ENCODE peak calls at places on chromosomes 7 and 10, in five cellular contexts. One of them, this sample, is unnamed.

GRCh38 chr7:151248191-151249033 is at the start of gene SMARCD3:
- DNase-seq in NCI-H345: peak
- DNase-seq in kidney tubule cell: peak
- DNase-seq in activated T-cell treated with anti-CD3 and anti-CD28 coated beads for 24 hours: no peak
- DNase-seq in B cell: peak
- DNase-seq in this sample: no peak

GRCh38 chr7:24354456-24354855 is 70.5 kb downstream of the NPY start:
- DNase-seq in NCI-H345: no peak
- DNase-seq in kidney tubule cell: no peak
- DNase-seq in activated T-cell treated with anti-CD3 and anti-CD28 coated beads for 24 hours: no peak
- DNase-seq in B cell: no peak
- DNase-seq in this sample: no peak

GRCh38 chr10:128160335-128160734 is 34.1 kb upstream of the MKI67 start:
- DNase-seq in B cell: no peak
- DNase-seq in activated T-cell treated with anti-CD3 and anti-CD28 coated beads for 24 hours: no peak
- DNase-seq in kidney tubule cell: peak
- DNase-seq in NCI-H345: peak
- DNase-seq in this sample: peak

GRCh38 chr7:151432658-151433521 is 7.1 kb downstream of the CRYGN start:
- DNase-seq in kidney tubule cell: no peak
- DNase-seq in B cell: peak
- DNase-seq in activated T-cell treated with anti-CD3 and anti-CD28 coated beads for 24 hours: peak
- DNase-seq in NCI-H345: no peak
- DNase-seq in this sample: no peak

GRCh38 chr7:151376218-151376902 is 33.5 kb downstream of the WDR86 start:
- DNase-seq in NCI-H345: no peak
- DNase-seq in kidney tubule cell: no peak
- DNase-seq in B cell: no peak
- DNase-seq in activated T-cell treated with anti-CD3 and anti-CD28 coated beads for 24 hours: no peak
- DNase-seq in this sample: no peak

GRCh38 chr10:92110039-92110794 is 180.7 kb downstream of the CPEB3 start:
- DNase-seq in kidney tubule cell: peak
- DNase-seq in NCI-H345: no peak
- DNase-seq in activated T-cell treated with anti-CD3 and anti-CD28 coated beads for 24 hours: no peak
- DNase-seq in B cell: no peak
- DNase-seq in this sample: peak

GRCh38 chr10:131175891-131176290 is 135.6 kb downstream of the TCERG1L start:
- DNase-seq in activated T-cell treated with anti-CD3 and anti-CD28 coated beads for 24 hours: no peak
- DNase-seq in kidney tubule cell: no peak
- DNase-seq in B cell: no peak
- DNase-seq in NCI-H345: no peak
- DNase-seq in this sample: no peak

GRCh38 chr7:621572-622285 is 102.1 kb upstream of the PDGFA start:
- DNase-seq in activated T-cell treated with anti-CD3 and anti-CD28 coated beads for 24 hours: no peak
- DNase-seq in B cell: no peak
- DNase-seq in kidney tubule cell: no peak
- DNase-seq in NCI-H345: no peak
- DNase-seq in this sample: no peak

GRCh38 chr10:123145542-123146012 is 2.4 kb upstream of the HMX2 start:
- DNase-seq in B cell: peak
- DNase-seq in NCI-H345: no peak
- DNase-seq in kidney tubule cell: no peak
- DNase-seq in activated T-cell treated with anti-CD3 and anti-CD28 coated beads for 24 hours: no peak
- DNase-seq in this sample: no peak

GRCh38 chr7:117808910-117809705 is 64.1 kb downstream of the CTTNBP2 start:
- DNase-seq in NCI-H345: no peak
- DNase-seq in kidney tubule cell: peak
- DNase-seq in B cell: no peak
- DNase-seq in activated T-cell treated with anti-CD3 and anti-CD28 coated beads for 24 hours: no peak
- DNase-seq in this sample: peak

GRCh38 chr7:104963991-104964385 is 50.0 kb upstream of the KMT2E start:
- DNase-seq in activated T-cell treated with anti-CD3 and anti-CD28 coated beads for 24 hours: no peak
- DNase-seq in kidney tubule cell: no peak
- DNase-seq in NCI-H345: peak
- DNase-seq in B cell: no peak
- DNase-seq in this sample: no peak

GRCh38 chr10:28587970-28588290 is 55.0 kb downstream of the WAC start:
- DNase-seq in B cell: no peak
- DNase-seq in NCI-H345: no peak
- DNase-seq in activated T-cell treated with anti-CD3 and anti-CD28 coated beads for 24 hours: no peak
- DNase-seq in kidney tubule cell: peak
- DNase-seq in this sample: no peak

GRCh38 chr7:42843209-42843800 is 68.6 kb downstream of the C7orf25 start:
- DNase-seq in NCI-H345: peak
- DNase-seq in activated T-cell treated with anti-CD3 and anti-CD28 coated beads for 24 hours: no peak
- DNase-seq in B cell: peak
- DNase-seq in kidney tubule cell: peak
- DNase-seq in this sample: no peak

GRCh38 chr7:32104766-32105165 is 34.6 kb upstream of the PDE1C start:
- DNase-seq in kidney tubule cell: no peak
- DNase-seq in activated T-cell treated with anti-CD3 and anti-CD28 coated beads for 24 hours: no peak
- DNase-seq in B cell: no peak
- DNase-seq in NCI-H345: no peak
- DNase-seq in this sample: no peak

GRCh38 chr7:97024209-97025129 is at the start of gene DLX5:
- DNase-seq in NCI-H345: peak
- DNase-seq in B cell: no peak
- DNase-seq in activated T-cell treated with anti-CD3 and anti-CD28 coated beads for 24 hours: no peak
- DNase-seq in kidney tubule cell: peak
- DNase-seq in this sample: peak

GRCh38 chr10:30353851-30354250 is 4.8 kb upstream of the MTPAP start:
- DNase-seq in activated T-cell treated with anti-CD3 and anti-CD28 coated beads for 24 hours: no peak
- DNase-seq in NCI-H345: no peak
- DNase-seq in kidney tubule cell: peak
- DNase-seq in B cell: no peak
- DNase-seq in this sample: no peak

GRCh38 chr10:15106352-15107013 is 9.3 kb downstream of the RPP38 start:
- DNase-seq in B cell: peak
- DNase-seq in kidney tubule cell: peak
- DNase-seq in activated T-cell treated with anti-CD3 and anti-CD28 coated beads for 24 hours: peak
- DNase-seq in NCI-H345: peak
- DNase-seq in this sample: peak

GRCh38 chr7:156140447-156140846 is 328.2 kb upstream of the SHH start:
- DNase-seq in B cell: no peak
- DNase-seq in activated T-cell treated with anti-CD3 and anti-CD28 coated beads for 24 hours: no peak
- DNase-seq in NCI-H345: no peak
- DNase-seq in kidney tubule cell: no peak
- DNase-seq in this sample: no peak

GRCh38 chr10:74575191-74575720 is 251.1 kb upstream of the KAT6B start:
- DNase-seq in activated T-cell treated with anti-CD3 and anti-CD28 coated beads for 24 hours: no peak
- DNase-seq in B cell: no peak
- DNase-seq in NCI-H345: no peak
- DNase-seq in kidney tubule cell: no peak
- DNase-seq in this sample: no peak

GRCh38 chr10:35585356-35585755 is 19.8 kb upstream of the GJD4 start:
- DNase-seq in B cell: no peak
- DNase-seq in activated T-cell treated with anti-CD3 and anti-CD28 coated beads for 24 hours: no peak
- DNase-seq in NCI-H345: no peak
- DNase-seq in kidney tubule cell: no peak
- DNase-seq in this sample: no peak

GRCh38 chr7:80060218-80060806 is 74.3 kb upstream of the GNAI1 start:
- DNase-seq in B cell: no peak
- DNase-seq in NCI-H345: peak
- DNase-seq in kidney tubule cell: peak
- DNase-seq in activated T-cell treated with anti-CD3 and anti-CD28 coated beads for 24 hours: no peak
- DNase-seq in this sample: peak

GRCh38 chr10:103021897-103022286 is 103.8 kb downstream of the CNNM2 start:
- DNase-seq in activated T-cell treated with anti-CD3 and anti-CD28 coated beads for 24 hours: no peak
- DNase-seq in NCI-H345: no peak
- DNase-seq in kidney tubule cell: peak
- DNase-seq in B cell: no peak
- DNase-seq in this sample: no peak

GRCh38 chr7:91941450-91941849 is 788 bp downstream of the AKAP9 start:
- DNase-seq in kidney tubule cell: peak
- DNase-seq in B cell: peak
- DNase-seq in NCI-H345: peak
- DNase-seq in activated T-cell treated with anti-CD3 and anti-CD28 coated beads for 24 hours: peak
- DNase-seq in this sample: no peak

GRCh38 chr10:625335-625699 is 64.2 kb downstream of the DIP2C start:
- DNase-seq in activated T-cell treated with anti-CD3 and anti-CD28 coated beads for 24 hours: no peak
- DNase-seq in NCI-H345: no peak
- DNase-seq in kidney tubule cell: peak
- DNase-seq in B cell: no peak
- DNase-seq in this sample: no peak

This sample was measured in DMS153.